ENCODE peak calls at places on chromosomes 5 and 9, in seven cellular contexts. I is Calu3, P is NCI-H1930, X is OCI-LY7, F is fibroblast of pulmonary artery, Y is NCI-H748 treated with DMSO at 0.1 percent for 48 hours, G is AG09309. W is an unnamed sample.

GRCh38 chr5:155575861-155576260 is 562.3 kb downstream of the KIF4B start:
- DNase-seq in I (no peak), P (no peak), X (no peak), F (no peak), Y (no peak), G (no peak), W (no peak)

GRCh38 chr5:66582499-66582898 is 13.7 kb upstream of the MAST4 start:
- DNase-seq in I (no peak), P (no peak), X (no peak), F (peak; percentile 63), Y (peak; percentile 65), G (no peak), W (no peak)

GRCh38 chr9:136305822-136306690 is 2.2 kb upstream of the CCDC187 start:
- DNase-seq in I (no peak), P (no peak), X (no peak), F (no peak), Y (no peak), G (no peak), W (no peak)

GRCh38 chr9:37903581-37903830 is 421 bp downstream of the SLC25A51 start:
- DNase-seq in I (peak; percentile 7), P (peak; percentile 59), X (no peak), F (no peak), Y (no peak), G (no peak), W (no peak)

GRCh38 chr5:10576121-10576789 is 12.4 kb downstream of the ANKRD33B start:
- DNase-seq in I (no peak), P (no peak), X (peak; percentile 48), F (no peak), Y (no peak), G (no peak), W (no peak)

GRCh38 chr5:132797651-132798050 is 15.5 kb upstream of the SOWAHA start:
- DNase-seq in I (no peak), P (no peak), X (no peak), F (no peak), Y (no peak), G (no peak), W (no peak)

GRCh38 chr5:79143684-79144379 is 32.2 kb downstream of the BHMT start:
- DNase-seq in I (peak; percentile 65), P (no peak), X (no peak), F (peak; percentile 11), Y (no peak), G (no peak), W (no peak)

GRCh38 chr5:119017999-119018398 is 29.7 kb upstream of the DTWD2 start:
- DNase-seq in I (no peak), P (no peak), X (no peak), F (no peak), Y (no peak), G (no peak), W (no peak)

GRCh38 chr9:84238652-84239051 is 101.9 kb downstream of the SLC28A3 start:
- DNase-seq in I (no peak), P (no peak), X (peak; percentile 20), F (peak; percentile 23), Y (no peak), G (no peak), W (peak; percentile 63)

GRCh38 chr5:159732220-159732619 is 184.1 kb upstream of the ADRA1B start:
- DNase-seq in I (no peak), P (no peak), X (no peak), F (no peak), Y (no peak), G (no peak), W (no peak)

GRCh38 chr5:173055722-173055982 is 500 bp upstream of the CREBRF start:
- DNase-seq in I (no peak), P (no peak), X (peak; percentile 39), F (no peak), Y (no peak), G (no peak), W (peak; percentile 20)

GRCh38 chr9:130444565-130445221 is at the start of gene ASS1:
- DNase-seq in I (peak; percentile 83), P (peak; percentile 83), X (peak; percentile 13), F (peak; percentile 35), Y (peak; percentile 36), G (no peak), W (no peak)

GRCh38 chr5:73673161-73673591 is 47.2 kb downstream of the ARHGEF28 start:
- DNase-seq in I (no peak), P (no peak), X (no peak), F (peak; percentile 94), Y (no peak), G (peak; percentile 76), W (no peak)

GRCh38 chr5:67176931-67177330 is 19.7 kb downstream of the CD180 start:
- DNase-seq in I (no peak), P (no peak), X (peak; percentile 37), F (no peak), Y (no peak), G (no peak), W (no peak)

GRCh38 chr5:81505672-81506071 is 111.7 kb upstream of the ACOT12 start:
- DNase-seq in I (no peak), P (no peak), X (no peak), F (no peak), Y (no peak), G (no peak), W (no peak)

GRCh38 chr5:93191016-93191415 is 390.0 kb downstream of the NR2F1-AS1 start:
- DNase-seq in I (no peak), P (no peak), X (no peak), F (no peak), Y (no peak), G (no peak), W (no peak)

GRCh38 chr5:89327621-89328020 is 444.6 kb upstream of the MEF2C start:
- DNase-seq in I (no peak), P (no peak), X (no peak), F (no peak), Y (no peak), G (no peak), W (no peak)

GRCh38 chr5:36939969-36940858 is 63.6 kb downstream of the NIPBL start:
- DNase-seq in I (no peak), P (no peak), X (no peak), F (peak; percentile 30), Y (no peak), G (no peak), W (no peak)

GRCh38 chr9:8917978-8918739 is 1118.6 kb upstream of the DMAC1 start:
- DNase-seq in I (no peak), P (no peak), X (no peak), F (no peak), Y (peak; percentile 78), G (no peak), W (no peak)

GRCh38 chr5:174623018-174623417 is 101.4 kb upstream of the MSX2 start:
- DNase-seq in I (no peak), P (no peak), X (no peak), F (no peak), Y (no peak), G (no peak), W (no peak)

GRCh38 chr5:55236800-55237199 is 3.4 kb upstream of the CCNO start:
- DNase-seq in I (no peak), P (no peak), X (no peak), F (no peak), Y (no peak), G (no peak), W (no peak)

GRCh38 chr9:96686638-96687335 is 31.7 kb upstream of the PRXL2C start:
- DNase-seq in I (no peak), P (peak; percentile 81), X (peak; percentile 60), F (peak; percentile 76), Y (no peak), G (no peak), W (peak; percentile 51)

GRCh38 chr9:113403651-113404050 is 2.6 kb upstream of the ALAD start:
- DNase-seq in I (no peak), P (no peak), X (no peak), F (peak; percentile 35), Y (no peak), G (no peak), W (no peak)

GRCh38 chr5:96336351-96336985 is 96.6 kb downstream of the PCSK1 start:
- DNase-seq in I (peak; percentile 77), P (peak; percentile 27), X (peak; percentile 65), F (peak; percentile 96), Y (peak; percentile 17), G (peak; percentile 77), W (peak; percentile 88)

GRCh38 chr5:173777669-173778068 is 110.5 kb upstream of the CPEB4 start:
- DNase-seq in I (no peak), P (no peak), X (no peak), F (no peak), Y (no peak), G (no peak), W (no peak)

GRCh38 chr9:76654575-76654974 is 109.7 kb upstream of the PCA3 start:
- DNase-seq in I (no peak), P (no peak), X (no peak), F (peak; percentile 95), Y (no peak), G (peak; percentile 92), W (no peak)

GRCh38 chr9:133714606-133715294 is 23.4 kb downstream of the SARDH start:
- DNase-seq in I (no peak), P (no peak), X (no peak), F (peak; percentile 95), Y (no peak), G (no peak), W (no peak)

GRCh38 chr5:170184007-170184687 is 48.6 kb upstream of the C5orf58 start:
- DNase-seq in I (peak; percentile 90), P (peak; percentile 27), X (peak; percentile 57), F (peak; percentile 64), Y (peak; percentile 29), G (peak; percentile 10), W (peak; percentile 62)

GRCh38 chr9:112447283-112447761 is 39.3 kb upstream of the KIAA1958 start:
- DNase-seq in I (no peak), P (no peak), X (no peak), F (peak; percentile 23), Y (no peak), G (peak; percentile 76), W (no peak)

GRCh38 chr5:17405976-17406876 is 91.8 kb upstream of the TAF11L2 start:
- DNase-seq in I (no peak), P (no peak), X (no peak), F (no peak), Y (no peak), G (no peak), W (no peak)

GRCh38 chr5:156929366-156929948 is 33.6 kb downstream of the TIMD4 start:
- DNase-seq in I (no peak), P (no peak), X (no peak), F (no peak), Y (no peak), G (no peak), W (no peak)

GRCh38 chr9:20197976-20198685 is 409.3 kb upstream of the SLC24A2 start:
- DNase-seq in I (no peak), P (no peak), X (peak; percentile 55), F (no peak), Y (no peak), G (no peak), W (no peak)

GRCh38 chr5:85462957-85463356 is 1078.3 kb upstream of the EDIL3 start:
- DNase-seq in I (no peak), P (no peak), X (no peak), F (no peak), Y (no peak), G (no peak), W (no peak)

GRCh38 chr9:129497064-129497836 is 123.7 kb downstream of the C9orf50 start:
- DNase-seq in I (no peak), P (no peak), X (no peak), F (no peak), Y (no peak), G (no peak), W (no peak)

W was measured in A549.